ENCODE peak calls at places on chromosome 11, in nine cellular contexts. N is lower lobe of right lung, F is neuronal stem cell, Z is body of pancreas, H is SJSA1, D is osteoblast, U is left lung, L is cardiac muscle cell, S is Peyer's patch. J is an unnamed sample.

GRCh38 chr11:74895340-74896116 is 53.4 kb downstream of the XRRA1 start:
- DNase-seq in N (no peak), F (no peak), Z (no peak), H (no peak), D (no peak), U (no peak), L (no peak), S (no peak), J (no peak)

GRCh38 chr11:41622707-41623359 is 163.4 kb upstream of the LRRC4C start:
- DNase-seq in N (no peak), F (no peak), Z (no peak), H (no peak), D (no peak), U (peak; percentile 67), L (no peak), S (no peak), J (no peak)

GRCh38 chr11:70601861-70602575 is 203.7 kb downstream of the CTTN start:
- DNase-seq in N (no peak), F (no peak), Z (no peak), H (no peak), D (no peak), U (no peak), L (no peak), S (no peak), J (no peak)

GRCh38 chr11:82889133-82890001 is 10.9 kb downstream of the PRCP start:
- DNase-seq in N (peak; percentile 50), F (no peak), Z (no peak), H (no peak), D (no peak), U (no peak), L (peak; percentile 16), S (no peak), J (no peak)

GRCh38 chr11:35288817-35289541 is 130.4 kb downstream of the SLC1A2 start:
- DNase-seq in N (no peak), F (no peak), Z (no peak), H (peak; percentile 50), D (no peak), U (no peak), L (peak; percentile 87), S (no peak), J (peak; percentile 80)

GRCh38 chr11:125262825-125263218 is 98.3 kb downstream of the PKNOX2 start:
- DNase-seq in N (no peak), F (peak; percentile 31), Z (no peak), H (no peak), D (no peak), U (no peak), L (no peak), S (no peak), J (peak; percentile 36)

GRCh38 chr11:1628506-1629325 is 859 bp upstream of the KRTAP5-5 start:
- DNase-seq in N (peak; percentile 62), F (peak; percentile 64), Z (peak; percentile 68), H (no peak), D (peak; percentile 97), U (no peak), L (peak; percentile 48), S (peak; percentile 75), J (peak; percentile 76)

GRCh38 chr11:126442523-126442922 is 87.0 kb downstream of the ST3GAL4 start:
- DNase-seq in N (no peak), F (no peak), Z (no peak), H (no peak), D (no peak), U (no peak), L (no peak), S (no peak), J (no peak)

GRCh38 chr11:122984186-122985011 is 2.8 kb upstream of the BSX start:
- DNase-seq in N (no peak), F (peak; percentile 35), Z (peak; percentile 15), H (no peak), D (peak; percentile 85), U (no peak), L (peak; percentile 29), S (no peak), J (peak; percentile 57)

GRCh38 chr11:101960231-101960630 is 43.9 kb upstream of the ANGPTL5 start:
- DNase-seq in N (no peak), F (no peak), Z (no peak), H (no peak), D (no peak), U (no peak), L (peak; percentile 23), S (no peak), J (peak; percentile 1)

GRCh38 chr11:15006139-15006759 is 34.1 kb upstream of the CALCA start:
- DNase-seq in N (no peak), F (no peak), Z (no peak), H (no peak), D (no peak), U (no peak), L (peak; percentile 64), S (no peak), J (peak; percentile 27)

GRCh38 chr11:17692931-17693330 is 26.4 kb upstream of the MYOD1 start:
- DNase-seq in N (no peak), F (no peak), Z (no peak), H (no peak), D (no peak), U (no peak), L (no peak), S (no peak), J (no peak)
- H3K27me3 ChIP-seq in N (peaks cover 49% of the 10 kb centered on the region), F (peaks cover 93% of the 10 kb centered on the region), Z (no peaks in the 10 kb centered on the region), H (peaks cover 77% of the 10 kb centered on the region), D (peaks cover 73% of the 10 kb centered on the region), U (peaks cover 30% of the 10 kb centered on the region), L (peaks cover 90% of the 10 kb centered on the region), S (peaks cover 7% of the 10 kb centered on the region), J (peaks cover 62% of the 10 kb centered on the region)

DNA sequence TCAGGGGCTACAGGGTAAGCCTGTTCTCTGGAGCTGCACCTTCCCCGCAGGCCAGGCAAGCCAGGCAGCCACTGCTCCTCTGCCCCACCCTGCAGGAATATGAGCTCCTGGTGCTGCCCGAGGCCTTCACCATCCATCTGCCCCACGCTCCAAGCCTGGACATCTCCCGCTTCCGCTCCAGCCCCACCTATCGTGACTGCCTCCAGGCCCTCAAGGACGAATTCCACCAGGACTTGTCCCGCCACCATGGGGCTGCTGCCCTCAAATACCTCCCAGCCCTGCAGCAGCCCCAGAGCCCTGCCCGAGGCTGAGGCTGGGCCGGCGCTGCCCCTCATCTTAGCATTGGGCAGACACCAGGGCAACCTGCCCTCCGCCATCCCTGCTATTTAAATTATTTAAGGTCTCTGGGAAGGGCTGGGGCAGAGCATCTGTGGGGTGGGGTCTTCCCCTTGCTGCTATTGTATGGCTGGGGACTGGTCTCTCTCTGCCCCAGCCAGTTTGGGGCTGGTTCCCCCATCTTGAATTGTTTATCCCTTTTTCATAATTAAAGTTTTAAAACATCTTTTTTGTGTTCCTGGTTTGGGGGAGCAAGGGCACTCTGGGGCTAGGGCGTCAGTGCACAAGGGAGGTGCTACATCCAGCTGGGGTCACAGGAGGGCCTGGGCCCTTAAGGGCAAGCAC is 6.2 kb downstream of the LARGE2 start:
- DNase-seq in N (no peak), F (no peak), Z (no peak), H (no peak), D (peak; percentile 73), U (no peak), L (no peak), S (no peak), J (no peak)
- H3K36me3 ChIP-seq in N (peaks cover 22% of the 10 kb centered on the region), F (peaks cover 10% of the 10 kb centered on the region), Z (no peaks in the 10 kb centered on the region), H (peaks cover 11% of the 10 kb centered on the region), D (peaks cover 9% of the 10 kb centered on the region), U (peaks cover 31% of the 10 kb centered on the region), L (peaks cover 17% of the 10 kb centered on the region), S (no peaks in the 10 kb centered on the region), J (peaks cover 16% of the 10 kb centered on the region)

DNA sequence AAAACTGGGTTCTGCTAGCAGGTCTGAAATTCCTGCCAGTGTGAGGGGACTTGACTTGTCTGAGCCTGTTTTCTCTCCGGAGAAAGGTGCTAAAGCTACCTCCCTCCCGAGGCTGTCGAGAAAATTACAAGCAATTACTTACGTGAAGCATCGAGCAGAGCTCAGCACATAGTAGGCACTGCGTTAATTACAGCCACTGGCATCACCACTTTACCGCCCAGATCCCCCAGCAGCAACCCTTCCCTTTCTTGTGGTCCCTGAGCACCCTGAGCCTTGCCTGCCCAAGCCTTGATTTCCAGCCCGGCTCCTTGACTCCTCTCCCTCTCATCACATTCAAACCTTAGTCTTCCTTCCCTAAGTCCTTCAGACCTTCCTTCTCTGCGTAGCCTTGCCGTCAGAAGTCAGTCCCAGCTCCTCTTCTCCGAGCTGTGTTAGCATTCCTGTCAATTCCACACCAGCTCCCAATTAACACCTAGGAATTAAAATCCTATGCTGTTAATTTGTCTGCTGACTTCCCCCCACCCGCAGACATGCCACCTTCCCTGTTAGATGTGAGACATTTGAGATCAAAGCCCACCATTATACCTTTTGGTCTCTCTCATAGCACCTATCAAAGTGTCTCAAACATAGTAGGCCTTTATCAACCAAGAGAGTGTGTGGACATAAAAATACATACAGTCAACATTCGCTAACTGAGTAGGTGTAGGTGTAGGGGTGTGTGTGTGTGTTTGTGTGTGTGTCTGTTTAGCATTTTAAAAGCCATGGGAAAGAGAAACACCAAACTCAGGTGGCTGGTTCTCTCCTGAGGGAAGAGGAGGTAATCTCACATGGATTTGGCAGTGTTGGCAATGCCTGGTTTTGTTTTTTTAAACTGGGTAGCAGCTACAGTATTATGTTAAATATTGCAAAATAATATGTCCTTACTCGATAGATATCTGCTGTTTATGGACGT is 2.8 kb upstream of the KCNJ5 start:
- DNase-seq in N (no peak), F (no peak), Z (peak; percentile 55), H (no peak), D (no peak), U (no peak), L (no peak), S (no peak), J (no peak)
- H3K27me3 ChIP-seq in N (peaks cover 16% of the 10 kb centered on the region), F (peaks cover 35% of the 10 kb centered on the region), Z (no peaks in the 10 kb centered on the region), H (peaks cover 17% of the 10 kb centered on the region), D (peaks cover 40% of the 10 kb centered on the region), U (peaks cover 8% of the 10 kb centered on the region), L (no peaks in the 10 kb centered on the region), S (peaks cover 6% of the 10 kb centered on the region), J (peaks cover 38% of the 10 kb centered on the region)

GRCh38 chr11:68574308-68574707 is 110.0 kb upstream of the GAL start:
- DNase-seq in N (no peak), F (no peak), Z (no peak), H (peak; percentile 69), D (peak; percentile 68), U (no peak), L (no peak), S (no peak), J (peak; percentile 22)

GRCh38 chr11:68579455-68579854 is 104.9 kb upstream of the GAL start:
- DNase-seq in N (no peak), F (no peak), Z (no peak), H (no peak), D (peak; percentile 54), U (no peak), L (no peak), S (no peak), J (no peak)

GRCh38 chr11:68569357-68569756 is 108.8 kb downstream of the PPP6R3 start:
- DNase-seq in N (no peak), F (no peak), Z (no peak), H (no peak), D (no peak), U (no peak), L (no peak), S (no peak), J (no peak)

DNA sequence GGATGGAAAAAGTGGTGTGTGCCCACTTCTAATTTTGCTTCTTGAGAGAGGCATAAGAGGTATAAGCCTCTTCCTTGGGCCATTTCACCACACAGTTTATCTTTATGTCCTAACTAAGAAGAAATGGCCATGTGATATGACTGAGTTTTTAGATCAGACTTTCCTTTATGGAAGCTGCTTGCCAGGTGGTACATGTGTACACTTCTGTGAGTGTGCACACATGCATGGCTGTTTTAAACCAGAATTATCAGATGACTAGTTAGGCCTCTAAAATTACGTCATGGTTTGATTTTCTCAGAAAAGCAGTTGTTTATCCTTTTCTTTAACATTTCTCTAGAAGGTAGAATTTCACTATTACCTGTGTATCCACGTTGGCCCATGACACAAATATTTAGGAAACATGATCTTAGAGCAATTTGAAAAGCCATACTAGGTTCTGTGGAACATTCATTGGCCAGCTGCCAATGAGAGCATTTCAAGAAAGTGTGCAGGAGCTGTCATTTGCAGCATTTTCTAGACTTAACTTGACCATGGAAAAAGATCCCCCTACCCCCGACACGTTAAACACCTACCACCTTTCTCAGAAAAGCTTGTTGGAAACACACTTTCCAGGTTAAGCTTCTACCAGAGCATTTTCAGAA is 109.2 kb upstream of the GAL start:
- DNase-seq in N (no peak), F (no peak), Z (no peak), H (no peak), D (no peak), U (no peak), L (no peak), S (no peak), J (peak; percentile 12)
- H3K36me3 ChIP-seq in N (peaks cover 99% of the 10 kb centered on the region), F (peaks cover 44% of the 10 kb centered on the region), Z (no peaks in the 10 kb centered on the region), H (peaks cover 93% of the 10 kb centered on the region), D (peaks cover 69% of the 10 kb centered on the region), U (peaks cover 89% of the 10 kb centered on the region), L (peaks cover 69% of the 10 kb centered on the region), S (no peaks in the 10 kb centered on the region), J (peaks cover 86% of the 10 kb centered on the region)